ENCODE peak calls at places on chromosomes 11 and 22, in eight cellular contexts. B, M, C, J, G, X, H and A are unnamed samples. For H3K4me1, the result is how much of the 10 kb centered on the place peaks cover.

GRCh38 chr11:2376751-2377451 is at the start of gene CD81:
- DNase-seq in B (peak), M (no peak), C (peak), J (peak), G (no peak), X (peak), H (no peak), A (no peak)

GRCh38 chr22:24104307-24105017 is 76.8 kb upstream of the SUSD2 start:
- DNase-seq in B (no peak), M (no peak), C (no peak), J (no peak), G (no peak), X (no peak), H (no peak), A (no peak)

GRCh38 chr11:86569109-86569508 is 103.3 kb downstream of the ME3 start:
- DNase-seq in B (no peak), M (no peak), C (no peak), J (no peak), G (no peak), X (no peak), H (no peak), A (no peak)

GRCh38 chr11:95512177-95512576 is 277.4 kb downstream of the FAM76B start:
- DNase-seq in B (no peak), M (peak), C (no peak), J (no peak), G (no peak), X (no peak), H (peak), A (no peak)

GRCh38 chr11:110573411-110573810 is 138.8 kb downstream of the ARHGAP20 start:
- DNase-seq in B (no peak), M (no peak), C (no peak), J (no peak), G (no peak), X (no peak), H (no peak), A (no peak)

GRCh38 chr22:37953062-37953436 is 352 bp downstream of the C22orf23 start:
- DNase-seq in B (no peak), M (no peak), C (peak), J (no peak), G (no peak), X (no peak), H (no peak), A (no peak)

GRCh38 chr11:126113515-126113957 is 50.9 kb upstream of the CDON start:
- DNase-seq in B (peak), M (peak), C (peak), J (peak), G (peak), X (no peak), H (peak), A (no peak)

GRCh38 chr11:100578966-100579365 is 108.1 kb upstream of the ARHGAP42 start:
- DNase-seq in B (no peak), M (peak), C (no peak), J (peak), G (no peak), X (no peak), H (peak), A (no peak)

GRCh38 chr11:105368711-105369110 is 229.1 kb upstream of the CARD18 start:
- DNase-seq in B (no peak), M (no peak), C (no peak), J (no peak), G (no peak), X (no peak), H (no peak), A (no peak)

GRCh38 chr11:28107331-28107725 is 628 bp downstream of the KIF18A start:
- DNase-seq in B (no peak), M (no peak), C (peak), J (peak), G (peak), X (no peak), H (no peak), A (no peak)

GRCh38 chr22:19291218-19291579 is 320 bp downstream of the CLTCL1 start:
- DNase-seq in B (peak), M (peak), C (peak), J (no peak), G (no peak), X (no peak), H (no peak), A (no peak)

GRCh38 chr11:85536438-85536837 is 90.7 kb downstream of the DLG2 start:
- DNase-seq in B (no peak), M (no peak), C (no peak), J (no peak), G (no peak), X (no peak), H (no peak), A (no peak)

GRCh38 chr11:22203281-22203680 is 10.4 kb downstream of the ANO5 start:
- DNase-seq in B (no peak), M (no peak), C (no peak), J (no peak), G (no peak), X (no peak), H (no peak), A (no peak)

GRCh38 chr11:108224908-108225786 is 2.3 kb downstream of the ATM start:
- DNase-seq in B (no peak), M (no peak), C (no peak), J (no peak), G (no peak), X (peak), H (no peak), A (no peak)

GRCh38 chr22:19664406-19664805 is 49.9 kb upstream of the SEPTIN5 start:
- DNase-seq in B (no peak), M (no peak), C (no peak), J (no peak), G (peak), X (no peak), H (no peak), A (no peak)

GRCh38 chr11:59787816-59788215 is 22.8 kb downstream of the MRPL16 start:
- DNase-seq in B (no peak), M (peak), C (no peak), J (peak), G (peak), X (no peak), H (peak), A (no peak)

GRCh38 chr11:111450480-111451320 is 61.5 kb downstream of the BTG4 start:
- DNase-seq in B (no peak), M (no peak), C (no peak), J (no peak), G (no peak), X (no peak), H (peak), A (no peak)

GRCh38 chr11:102452461-102453285 is at the start of gene TMEM123:
- DNase-seq in B (peak), M (peak), C (peak), J (peak), G (peak), X (peak), H (peak), A (no peak)

GRCh38 chr11:16278273-16278672 is 78.1 kb downstream of the SOX6 start:
- DNase-seq in B (no peak), M (peak), C (no peak), J (no peak), G (no peak), X (no peak), H (no peak), A (no peak)

GRCh38 chr11:93536346-93536871 is 6.8 kb downstream of the SMCO4 start:
- DNase-seq in B (peak), M (no peak), C (no peak), J (no peak), G (no peak), X (no peak), H (no peak), A (no peak)

GRCh38 chr11:71489311-71490043 is 36.5 kb downstream of the NADSYN1 start:
- DNase-seq in B (no peak), M (peak), C (no peak), J (peak), G (peak), X (no peak), H (peak), A (no peak)

GRCh38 chr22:32996276-32996675 is 61.9 kb downstream of the SYN3 start:
- DNase-seq in B (no peak), M (no peak), C (no peak), J (no peak), G (no peak), X (no peak), H (no peak), A (no peak)

GRCh38 chr11:1515082-1516060 is 28.8 kb upstream of the MOB2 start:
- DNase-seq in B (peak), M (peak), C (peak), J (peak), G (peak), X (peak), H (peak), A (peak)

GRCh38 chr11:124865181-124865901 is at the start of gene ROBO3:
- DNase-seq in B (no peak), M (no peak), C (peak), J (no peak), G (no peak), X (no peak), H (peak), A (no peak)

GRCh38 chr11:128198206-128198605 is 389.2 kb downstream of the ETS1 start:
- DNase-seq in B (no peak), M (no peak), C (no peak), J (no peak), G (peak), X (no peak), H (no peak), A (no peak)

GRCh38 chr11:112771847-112772246 is 189.4 kb upstream of the NCAM1 start:
- DNase-seq in B (no peak), M (no peak), C (no peak), J (no peak), G (no peak), X (no peak), H (no peak), A (no peak)

GRCh38 chr11:44464741-44465140 is 100.7 kb upstream of the CD82 start:
- DNase-seq in B (no peak), M (peak), C (no peak), J (peak), G (no peak), X (no peak), H (no peak), A (no peak)

GRCh38 chr11:132898021-132898420 is 634.3 kb downstream of the OPCML start:
- DNase-seq in B (no peak), M (peak), C (no peak), J (no peak), G (peak), X (no peak), H (peak), A (no peak)

GRCh38 chr11:89361738-89362137 is 129.4 kb downstream of the NOX4 start:
- DNase-seq in B (no peak), M (no peak), C (no peak), J (no peak), G (no peak), X (no peak), H (no peak), A (no peak)

GRCh38 chr11:112241486-112241885 is 15.3 kb downstream of the PTS start:
- DNase-seq in B (no peak), M (no peak), C (no peak), J (peak), G (no peak), X (no peak), H (peak), A (no peak)

GRCh38 chr22:38124236-38124974 is 13.9 kb upstream of the BAIAP2L2 start:
- DNase-seq in B (no peak), M (peak), C (peak), J (no peak), G (no peak), X (no peak), H (no peak), A (no peak)

GRCh38 chr11:5809122-5809519 is 397 bp downstream of the OR52N2 start:
- DNase-seq in B (no peak), M (peak), C (no peak), J (no peak), G (peak), X (peak), H (no peak), A (no peak)

GRCh38 chr11:44456544-44457270 is 108.8 kb upstream of the CD82 start:
- DNase-seq in B (no peak), M (no peak), C (peak), J (peak), G (no peak), X (no peak), H (no peak), A (no peak)

GRCh38 chr22:39577361-39577760 is 6.8 kb downstream of the CACNA1I start:
- DNase-seq in B (no peak), M (no peak), C (no peak), J (no peak), G (peak), X (no peak), H (no peak), A (no peak)

GRCh38 chr22:19811211-19811621 is 43.5 kb downstream of the GNB1L start:
- DNase-seq in B (no peak), M (no peak), C (no peak), J (no peak), G (no peak), X (no peak), H (no peak), A (no peak)

GRCh38 chr11:2574553-2575535 is 125.0 kb downstream of the KCNQ1OT1 start:
- DNase-seq in B (peak), M (peak), C (no peak), J (no peak), G (no peak), X (no peak), H (no peak), A (no peak)

GRCh38 chr22:42369250-42370041 is 62.8 kb downstream of the NFAM1 start:
- DNase-seq in B (peak), M (peak), C (peak), J (peak), G (peak), X (peak), H (peak), A (peak)

GRCh38 chr11:14669958-14670357 is 26.4 kb downstream of the PDE3B start:
- DNase-seq in B (no peak), M (no peak), C (no peak), J (no peak), G (no peak), X (no peak), H (no peak), A (no peak)

GRCh38 chr11:14672635-14673034 is 29.0 kb downstream of the PDE3B start:
- DNase-seq in B (no peak), M (peak), C (no peak), J (no peak), G (no peak), X (no peak), H (peak), A (no peak)

GRCh38 chr11:14677146-14677545 is 33.5 kb downstream of the PDE3B start:
- DNase-seq in B (no peak), M (no peak), C (no peak), J (no peak), G (no peak), X (no peak), H (no peak), A (no peak)

GRCh38 chr11:14676068-14676467 is 32.5 kb downstream of the PDE3B start:
- DNase-seq in B (no peak), M (no peak), C (no peak), J (no peak), G (no peak), X (no peak), H (no peak), A (no peak)

GRCh38 chr11:14673824-14674432 is 30.3 kb downstream of the PDE3B start:
- DNase-seq in B (no peak), M (no peak), C (no peak), J (no peak), G (no peak), X (no peak), H (no peak), A (no peak)
- H3K4me3 ChIP-seq in B (no peak), M (no peak), C (no peak), J (no peak), G (no peak), X (no peak), H (no peak), A (no peak)

DNA sequence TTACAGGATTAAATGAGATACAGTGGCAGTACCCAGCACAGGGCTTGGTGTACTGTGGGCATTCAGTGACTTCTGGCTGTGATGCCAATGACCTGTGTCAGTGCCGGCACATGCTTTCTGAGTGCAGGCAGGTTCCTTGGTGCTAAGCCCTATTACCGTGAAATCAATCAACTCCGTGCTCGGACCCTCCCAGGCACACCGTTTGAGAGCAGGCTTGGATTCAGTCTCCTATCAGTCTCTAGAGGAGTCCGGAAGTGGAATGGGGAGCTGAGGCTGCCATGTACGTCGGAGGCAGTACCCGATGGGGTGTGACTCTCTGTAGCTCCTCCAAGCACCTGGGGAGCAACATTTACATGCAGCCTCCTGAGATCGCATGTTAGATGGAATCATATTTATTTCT is 42.6 kb downstream of the CACNG2 start:
- DNase-seq in B (no peak), M (no peak), C (no peak), J (no peak), G (no peak), X (no peak), H (no peak), A (no peak)
- H3K4me1 ChIP-seq in B (under half), M (under half), C (under half), J (under half), G (under half), X (under half), H (under half), A (under half)

GRCh38 chr11:69398529-69399492 is 82.7 kb upstream of the LINC01488 start:
- DNase-seq in B (no peak), M (peak), C (peak), J (no peak), G (no peak), X (no peak), H (peak), A (no peak)

GRCh38 chr11:69394902-69395690 is 86.4 kb upstream of the LINC01488 start:
- DNase-seq in B (no peak), M (no peak), C (no peak), J (no peak), G (no peak), X (no peak), H (peak), A (no peak)

GRCh38 chr11:69397732-69398131 is 83.7 kb upstream of the LINC01488 start:
- DNase-seq in B (no peak), M (no peak), C (no peak), J (no peak), G (no peak), X (no peak), H (peak), A (no peak)

GRCh38 chr11:69396051-69396947 is 85.2 kb upstream of the LINC01488 start:
- DNase-seq in B (no peak), M (no peak), C (no peak), J (no peak), G (no peak), X (no peak), H (no peak), A (no peak)

DNA sequence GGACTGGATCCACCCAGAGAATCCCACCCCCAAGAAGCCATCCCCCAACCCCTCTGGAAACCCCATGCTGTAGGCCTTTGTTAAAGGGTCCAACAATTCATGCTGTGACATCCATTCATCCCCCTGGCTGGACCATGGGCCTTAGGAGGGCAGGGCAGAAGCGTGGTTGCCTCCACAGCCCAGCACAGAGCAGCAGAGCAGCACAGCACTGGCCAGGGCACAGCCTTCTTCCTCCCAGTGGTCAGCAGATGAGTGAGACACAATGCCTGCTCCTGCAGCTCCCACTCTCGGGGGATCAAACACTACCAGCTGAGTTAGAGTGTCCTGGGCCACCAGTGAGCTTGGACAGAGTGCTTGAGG is 84.5 kb upstream of the LINC01488 start:
- DNase-seq in B (no peak), M (no peak), C (no peak), J (no peak), G (no peak), X (no peak), H (no peak), A (no peak)
- H3K4me3 ChIP-seq in B (no peak), M (no peak), C (no peak), J (no peak), G (no peak), X (no peak), H (no peak), A (no peak)

GRCh38 chr22:46058591-46059519 is 81.9 kb upstream of the WNT7B start:
- DNase-seq in B (peak), M (peak), C (no peak), J (peak), G (no peak), X (no peak), H (peak), A (no peak)
- H3K4me1 ChIP-seq in B (half or more), M (half or more), C (under half), J (half or more), G (under half), X (under half), H (under half), A (under half)

DNA sequence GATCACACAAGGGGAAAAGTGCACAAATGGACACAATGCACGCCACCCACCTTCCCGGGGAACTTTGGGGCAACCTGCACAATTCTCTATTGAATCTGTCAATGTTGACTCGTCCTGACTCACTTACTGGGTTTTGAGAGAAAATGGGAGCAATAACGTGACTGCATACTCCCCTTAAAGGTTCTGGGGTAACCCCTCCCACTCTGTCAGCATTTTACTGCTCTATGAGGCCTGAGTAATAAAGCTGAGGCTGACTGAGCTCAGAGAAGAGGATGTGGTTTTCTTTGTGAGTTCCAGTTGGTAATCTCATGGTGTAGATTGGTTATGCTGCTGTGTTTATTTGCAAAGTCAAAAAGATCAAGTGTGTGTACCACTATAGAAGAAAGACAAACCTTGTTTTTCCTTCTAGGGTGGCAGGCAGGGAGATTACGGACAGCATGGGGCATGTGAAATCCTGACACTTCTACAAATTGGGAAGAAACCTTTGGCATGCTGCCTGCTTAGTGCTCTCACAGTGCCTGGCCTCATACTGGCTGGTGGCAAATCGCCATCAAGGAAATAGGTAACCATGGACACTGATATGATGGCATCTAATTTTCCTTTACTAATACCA is 16.1 kb upstream of the APOA1 start:
- DNase-seq in B (no peak), M (peak), C (no peak), J (peak), G (peak), X (peak), H (peak), A (no peak)
- H3K4me3 ChIP-seq in B (no peak), M (no peak), C (no peak), J (peak), G (no peak), X (peak), H (no peak), A (no peak)

GRCh38 chr11:118241191-118242098 is 10.7 kb downstream of the MPZL3 start:
- DNase-seq in B (no peak), M (peak), C (no peak), J (peak), G (peak), X (peak), H (peak), A (no peak)

GRCh38 chr11:118236170-118236569 is 11.4 kb upstream of the JAML start:
- DNase-seq in B (no peak), M (no peak), C (no peak), J (no peak), G (no peak), X (no peak), H (no peak), A (no peak)

GRCh38 chr11:118239509-118239908 is 12.7 kb downstream of the MPZL3 start:
- DNase-seq in B (no peak), M (no peak), C (no peak), J (no peak), G (no peak), X (no peak), H (no peak), A (no peak)

GRCh38 chr11:118238947-118239346 is 13.2 kb downstream of the MPZL3 start:
- DNase-seq in B (no peak), M (no peak), C (no peak), J (no peak), G (no peak), X (no peak), H (no peak), A (no peak)

DNA sequence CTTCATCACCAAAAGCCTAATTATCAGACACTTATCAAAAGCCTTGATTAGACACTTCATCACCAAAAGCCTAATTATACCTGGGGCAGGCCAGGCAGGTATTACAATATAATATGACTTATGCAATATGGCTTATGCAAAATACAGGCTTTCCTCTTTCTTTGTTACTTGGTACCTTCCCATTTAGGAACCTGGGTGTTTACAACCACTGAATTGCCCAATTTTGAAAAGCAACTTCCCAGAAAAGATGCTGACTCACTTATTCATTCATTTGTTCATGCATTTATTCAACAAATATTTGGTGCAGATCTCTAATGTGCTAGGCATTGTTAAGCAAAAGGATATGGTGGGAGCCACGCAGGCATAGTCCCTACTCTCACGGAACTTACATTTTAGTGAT is 13.6 kb upstream of the JAML start:
- DNase-seq in B (no peak), M (no peak), C (no peak), J (no peak), G (no peak), X (no peak), H (no peak), A (no peak)
- H3K4me1 ChIP-seq in B (under half), M (under half), C (under half), J (under half), G (under half), X (half or more), H (under half), A (under half)